ENCODE peak calls at places on chromosome 9, in ten cellular contexts. Q is RPMI8226; F is activated CD4-positive, alpha-beta T cell treated with anti-CD3 and anti-CD28 coated beads, Interleukin-2, amount 50 U/mL, for 1 hour; D is T-helper 2 cell; B is stromal cell of bone marrow; R is ureter; P is GM04504; Z is H7; M is BJ; X is activated naive CD4-positive, alpha-beta T cell treated with anti-CD3 and anti-CD28 coated beads, Interleukin-2, amount 10 ng/mL, durations not matched to agents 7 days and 5 days. W is an unnamed sample.

GRCh38 chr9:36576866-36577265 is 4.2 kb downstream of the MELK start:
- DNase-seq in Q (no peak), D (no peak), Z (no peak), R (no peak), M (no peak), X (no peak), B (no peak), F (no peak), P (no peak), W (no peak)

GRCh38 chr9:16715404-16715803 is 155.1 kb downstream of the BNC2 start:
- DNase-seq in Z (no peak), M (peak; percentile 65), D (no peak), P (peak; percentile 85), B (no peak), R (no peak), F (no peak), Q (no peak), X (no peak), W (no peak)

GRCh38 chr9:36101916-36102741 is 34.4 kb upstream of the GLIPR2 start:
- DNase-seq in P (peak; percentile 97), F (no peak), Z (no peak), R (no peak), B (peak; percentile 88), X (no peak), M (peak; percentile 92), D (no peak), Q (no peak), W (no peak)

GRCh38 chr9:136756836-136757235 is 1.2 kb downstream of the LCN8 start:
- DNase-seq in F (no peak), R (no peak), B (no peak), D (no peak), X (no peak), M (no peak), P (no peak), Q (no peak), Z (no peak), W (no peak)

GRCh38 chr9:115944166-115944948 is 209.2 kb upstream of the PAPPA start:
- DNase-seq in Z (no peak), X (no peak), P (peak; percentile 100), Q (no peak), F (no peak), D (no peak), R (peak; percentile 80), M (peak; percentile 99), B (peak; percentile 95), W (no peak)

GRCh38 chr9:19146441-19146840 is 19.1 kb upstream of the PLIN2 start:
- DNase-seq in X (no peak), D (no peak), F (no peak), B (no peak), P (no peak), R (no peak), Z (no peak), Q (no peak), M (no peak), W (no peak)

GRCh38 chr9:33354651-33355211 is 47.6 kb downstream of the AQP7 start:
- DNase-seq in B (no peak), D (no peak), R (no peak), Z (no peak), Q (no peak), X (no peak), P (no peak), M (no peak), F (no peak), W (no peak)

GRCh38 chr9:84955971-84956370 is 286.4 kb downstream of the NTRK2 start:
- DNase-seq in B (no peak), D (no peak), Z (no peak), M (no peak), X (no peak), Q (no peak), F (no peak), R (no peak), P (no peak), W (no peak)

GRCh38 chr9:91427873-91428272 is 4.2 kb upstream of the NFIL3 start:
- DNase-seq in B (peak; percentile 85), X (no peak), Q (no peak), R (no peak), Z (no peak), P (no peak), D (no peak), M (no peak), F (no peak), W (no peak)

GRCh38 chr9:130994546-130995398 is 14.2 kb upstream of the LAMC3 start:
- DNase-seq in Z (no peak), R (no peak), D (no peak), Q (no peak), X (no peak), B (no peak), F (no peak), M (no peak), P (no peak), W (no peak)

GRCh38 chr9:68492801-68493200 is 47.9 kb downstream of the TMEM252 start:
- DNase-seq in F (no peak), X (no peak), R (no peak), D (no peak), Q (no peak), M (no peak), B (no peak), P (no peak), Z (no peak), W (no peak)

GRCh38 chr9:25003686-25004085 is 458.0 kb upstream of the IZUMO3 start:
- DNase-seq in M (no peak), P (no peak), F (no peak), Q (peak; percentile 25), R (no peak), D (no peak), B (no peak), Z (peak; percentile 62), X (no peak), W (no peak)

GRCh38 chr9:21413089-21414023 is 4.4 kb downstream of the IFNA8 start:
- DNase-seq in P (no peak), R (no peak), B (no peak), X (peak; percentile 25), F (no peak), D (no peak), Q (peak; percentile 19), Z (no peak), M (no peak), W (no peak)

GRCh38 chr9:70823284-70823683 is 298.1 kb downstream of the TRPM3 start:
- DNase-seq in B (no peak), F (no peak), P (no peak), Q (no peak), R (no peak), X (no peak), D (no peak), M (no peak), Z (no peak), W (no peak)

GRCh38 chr9:27485158-27485557 is 38.9 kb upstream of the IFNK start:
- DNase-seq in Z (no peak), P (no peak), D (no peak), X (peak; percentile 34), B (no peak), Q (peak; percentile 16), M (no peak), R (no peak), F (no peak), W (no peak)

GRCh38 chr9:16154570-16155078 is 601.8 kb downstream of the CCDC171 start:
- DNase-seq in X (peak; percentile 37), R (no peak), D (no peak), B (no peak), Q (peak; percentile 91), P (no peak), Z (peak; percentile 88), F (no peak), M (no peak), W (no peak)

GRCh38 chr9:5425006-5425628 is 12.6 kb downstream of the PLGRKT start:
- DNase-seq in M (no peak), R (no peak), P (no peak), Z (peak; percentile 24), F (no peak), X (no peak), Q (peak; percentile 43), D (no peak), B (no peak), W (peak; percentile 37)

GRCh38 chr9:114345493-114346065 is 15.9 kb downstream of the ORM2 start:
- DNase-seq in R (no peak), P (no peak), Z (no peak), D (no peak), Q (no peak), M (no peak), F (no peak), X (no peak), B (no peak), W (no peak)

GRCh38 chr9:79663299-79663698 is 91.5 kb downstream of the TLE4 start:
- DNase-seq in Q (no peak), F (no peak), P (no peak), X (no peak), Z (no peak), D (no peak), M (no peak), R (no peak), B (no peak), W (no peak)

GRCh38 chr9:134344068-134344820 is 18.0 kb downstream of the RXRA start:
- DNase-seq in D (no peak), X (peak; percentile 47), M (no peak), B (no peak), R (no peak), F (no peak), P (no peak), Z (peak; percentile 67), Q (no peak), W (no peak)

GRCh38 chr9:107999011-107999410 is 509.4 kb upstream of the KLF4 start:
- DNase-seq in R (no peak), Q (no peak), X (no peak), P (no peak), D (no peak), M (no peak), B (no peak), Z (no peak), F (no peak), W (no peak)

GRCh38 chr9:114694146-114694545 is 12.2 kb upstream of the TEX48 start:
- DNase-seq in X (no peak), F (no peak), M (peak; percentile 31), D (no peak), R (no peak), Z (no peak), B (no peak), P (peak; percentile 42), Q (no peak), W (no peak)

GRCh38 chr9:14281136-14281795 is 32.7 kb downstream of the NFIB start:
- DNase-seq in Z (no peak), D (no peak), R (no peak), B (no peak), X (no peak), F (no peak), M (no peak), P (no peak), Q (no peak), W (no peak)

GRCh38 chr9:134962065-134962997 is 44.6 kb upstream of the FCN1 start:
- DNase-seq in D (no peak), B (no peak), M (no peak), Z (peak; percentile 66), R (no peak), Q (peak; percentile 58), P (no peak), F (no peak), X (peak; percentile 13), W (no peak)

GRCh38 chr9:6937209-6937608 is 179.4 kb downstream of the KDM4C start:
- DNase-seq in D (no peak), F (no peak), Z (no peak), M (no peak), P (no peak), B (no peak), X (no peak), Q (no peak), R (no peak), W (no peak)

GRCh38 chr9:136220017-136220729 is 15.2 kb upstream of the LHX3 start:
- DNase-seq in M (no peak), R (no peak), X (no peak), P (no peak), Q (no peak), B (no peak), D (no peak), Z (no peak), F (peak; percentile 22), W (no peak)

GRCh38 chr9:87280421-87280820 is 217.2 kb upstream of the DAPK1 start:
- DNase-seq in Q (no peak), B (peak; percentile 80), P (no peak), M (peak; percentile 83), F (no peak), D (no peak), X (no peak), Z (no peak), R (no peak), W (no peak)

GRCh38 chr9:134033516-134034214 is 8.4 kb downstream of the BRD3OS start:
- DNase-seq in B (no peak), R (no peak), Z (peak; percentile 29), P (no peak), M (no peak), Q (no peak), X (peak; percentile 19), D (no peak), F (no peak), W (no peak)